ENCODE peak calls at places on chromosome 1, in nine cellular contexts. U, Q, T, P, X, S, D, E and I are unnamed samples.

GRCh38 chr1:43834280-43835140 is 99.1 kb upstream of the ARTN start:
- DNase-seq in U (peak; percentile 61), Q (no peak), T (no peak), P (no peak), X (no peak), S (no peak), D (peak; percentile 81), E (peak; percentile 79), I (no peak)

GRCh38 chr1:204356997-204357396 is 2.7 kb downstream of the PLEKHA6 start:
- DNase-seq in U (no peak), Q (no peak), T (no peak), P (no peak), X (no peak), S (no peak), D (no peak), E (no peak), I (no peak)

GRCh38 chr1:208238710-208239517 is 5.3 kb downstream of the PLXNA2 start:
- DNase-seq in U (no peak), Q (no peak), T (no peak), P (peak; percentile 69), X (peak; percentile 56), S (peak; percentile 74), D (no peak), E (peak; percentile 74), I (no peak)

GRCh38 chr1:48645883-48646282 is 130.8 kb downstream of the BEND5 start:
- DNase-seq in U (no peak), Q (no peak), T (no peak), P (peak; percentile 7), X (no peak), S (no peak), D (no peak), E (no peak), I (no peak)

GRCh38 chr1:198156111-198156744 is 570 bp upstream of the NEK7 start:
- DNase-seq in U (peak; percentile 58), Q (peak; percentile 78), T (peak; percentile 27), P (peak; percentile 84), X (peak; percentile 54), S (peak; percentile 60), D (peak; percentile 59), E (peak; percentile 85), I (peak; percentile 28)

GRCh38 chr1:234760303-234760723 is 150.3 kb upstream of the IRF2BP2 start:
- DNase-seq in U (no peak), Q (no peak), T (no peak), P (peak; percentile 88), X (no peak), S (no peak), D (no peak), E (no peak), I (no peak)

GRCh38 chr1:226809785-226810571 is 60.4 kb upstream of the PSEN2 start:
- DNase-seq in U (no peak), Q (no peak), T (no peak), P (no peak), X (no peak), S (no peak), D (no peak), E (no peak), I (no peak)

GRCh38 chr1:94248956-94249688 is 11.7 kb upstream of the ARHGAP29 start:
- DNase-seq in U (no peak), Q (no peak), T (no peak), P (no peak), X (no peak), S (no peak), D (no peak), E (no peak), I (no peak)

GRCh38 chr1:191320062-191320461 is 838.2 kb upstream of the RGS18 start:
- DNase-seq in U (no peak), Q (no peak), T (no peak), P (no peak), X (no peak), S (no peak), D (peak; percentile 10), E (no peak), I (no peak)

GRCh38 chr1:196193891-196194559 is 414.2 kb downstream of the KCNT2 start:
- DNase-seq in U (no peak), Q (no peak), T (no peak), P (no peak), X (no peak), S (no peak), D (no peak), E (no peak), I (no peak)

GRCh38 chr1:33168556-33169289 is 13.1 kb downstream of the TRIM62 start:
- DNase-seq in U (no peak), Q (no peak), T (no peak), P (no peak), X (no peak), S (no peak), D (no peak), E (no peak), I (no peak)

GRCh38 chr1:50308883-50309282 is 114.4 kb downstream of the DMRTA2 start:
- DNase-seq in U (no peak), Q (peak; percentile 22), T (no peak), P (peak; percentile 88), X (no peak), S (peak; percentile 47), D (peak; percentile 25), E (peak; percentile 53), I (peak; percentile 15)

GRCh38 chr1:193558491-193559028 is 372.1 kb upstream of the B3GALT2 start:
- DNase-seq in U (no peak), Q (no peak), T (no peak), P (no peak), X (no peak), S (no peak), D (peak; percentile 5), E (peak; percentile 90), I (no peak)

GRCh38 chr1:161718559-161719324 is 2.6 kb upstream of the FCRLB start:
- DNase-seq in U (no peak), Q (no peak), T (no peak), P (no peak), X (no peak), S (no peak), D (no peak), E (no peak), I (no peak)

GRCh38 chr1:161719325-161719611 is 2.1 kb upstream of the FCRLB start:
- DNase-seq in U (no peak), Q (no peak), T (no peak), P (no peak), X (no peak), S (no peak), D (no peak), E (no peak), I (no peak)

GRCh38 chr1:161720956-161721737 is at the start of gene FCRLB:
- DNase-seq in U (no peak), Q (no peak), T (no peak), P (no peak), X (no peak), S (no peak), D (no peak), E (no peak), I (no peak)

GRCh38 chr1:161721738-161722343 is 497 bp downstream of the FCRLB start:
- DNase-seq in U (no peak), Q (no peak), T (no peak), P (no peak), X (no peak), S (no peak), D (no peak), E (peak; percentile 79), I (no peak)

DNA sequence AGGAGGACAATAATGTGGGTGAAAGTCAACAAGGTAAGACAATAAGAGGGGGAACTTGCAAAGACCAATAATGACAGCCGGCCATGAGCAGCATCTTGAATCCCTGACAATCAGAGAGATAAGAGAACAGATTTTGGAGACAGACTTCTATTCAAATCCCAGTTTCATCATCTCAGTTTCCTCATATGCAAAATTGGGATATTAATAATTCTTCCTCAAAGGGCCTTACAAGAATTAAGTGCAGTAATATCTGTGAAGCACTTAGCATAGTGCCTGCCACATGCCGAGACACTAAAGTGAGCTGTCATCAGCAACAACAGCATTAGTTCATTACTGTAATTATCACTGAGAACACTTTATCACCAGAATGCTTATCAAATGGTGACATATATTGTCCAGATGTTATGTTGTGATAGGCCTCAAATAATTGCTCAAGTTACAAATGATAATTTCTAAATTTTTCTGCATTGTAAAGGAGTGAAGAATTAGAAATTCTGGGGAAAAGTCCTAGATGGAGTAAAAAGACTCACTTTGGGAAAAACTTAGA is 930 bp upstream of the FCRLB start:
- DNase-seq in U (no peak), Q (no peak), T (no peak), P (no peak), X (no peak), S (no peak), D (no peak), E (no peak), I (no peak)
- H3K4me3 ChIP-seq in U (no peak overlapping the region), Q (no peak overlapping the region), T (no peak overlapping the region), P (no peak overlapping the region), X (no peak overlapping the region), S (no peak overlapping the region), D (no peak overlapping the region), E (no peak overlapping the region), I (no peak overlapping the region)

GRCh38 chr1:21630571-21631338 is 38.4 kb downstream of the RAP1GAP start:
- DNase-seq in U (no peak), Q (no peak), T (no peak), P (peak; percentile 69), X (no peak), S (no peak), D (no peak), E (no peak), I (no peak)
- H3K27ac ChIP-seq in U (no peak overlapping the region), Q (peak overlapping the region; percentile 96), T (no peak overlapping the region), P (no peak overlapping the region), X (no peak overlapping the region), S (no peak overlapping the region), D (peak overlapping the region; percentile 56), E (no peak overlapping the region), I (no peak overlapping the region)

GRCh38 chr1:64489707-64490106 is 19.8 kb downstream of the CACHD1 start:
- DNase-seq in U (no peak), Q (no peak), T (no peak), P (no peak), X (no peak), S (no peak), D (no peak), E (no peak), I (no peak)

GRCh38 chr1:64488862-64489261 is 18.9 kb downstream of the CACHD1 start:
- DNase-seq in U (no peak), Q (no peak), T (no peak), P (no peak), X (no peak), S (no peak), D (no peak), E (no peak), I (no peak)

GRCh38 chr1:64493864-64494263 is 23.9 kb downstream of the CACHD1 start:
- DNase-seq in U (no peak), Q (no peak), T (no peak), P (peak; percentile 94), X (no peak), S (no peak), D (no peak), E (no peak), I (no peak)

GRCh38 chr1:64487061-64487460 is 17.1 kb downstream of the CACHD1 start:
- DNase-seq in U (no peak), Q (no peak), T (no peak), P (peak; percentile 68), X (no peak), S (no peak), D (no peak), E (no peak), I (no peak)

GRCh38 chr1:64490204-64490818 is 20.4 kb downstream of the CACHD1 start:
- DNase-seq in U (no peak), Q (no peak), T (no peak), P (no peak), X (no peak), S (no peak), D (no peak), E (no peak), I (no peak)
- TF ChIP-seq CTCF in U (no peak), Q (no peak), T (no peak), P (no peak), X (no peak), S (no peak), D (no peak), E (no peak), I (no peak)

GRCh38 chr1:98054367-98054701 is 133.5 kb upstream of the DPYD start:
- DNase-seq in U (no peak), Q (no peak), T (no peak), P (no peak), X (no peak), S (no peak), D (no peak), E (no peak), I (no peak)
- H3K4me3 ChIP-seq in U (peak overlapping the region; percentile 63), Q (no peak overlapping the region), T (peak overlapping the region; percentile 69), P (peak overlapping the region; percentile 73), X (peak overlapping the region; percentile 33), S (peak overlapping the region; percentile 56), D (peak overlapping the region; percentile 58), E (peak overlapping the region; percentile 38), I (peak overlapping the region; percentile 54)